ENCODE peak calls at places on chromosome 1, in eight cellular contexts. One of them, this sample, is unnamed.
A peak's percentile ranks its signal among the peaks of the same experiment; 100 is the strongest.

GRCh38 chr1:27397106-27397505 is 4.7 kb downstream of the GPR3 start:
- DNase-seq in cardiac fibroblast: no peak
- DNase-seq in glutamatergic neuron: no peak
- DNase-seq in GM23338: peak; percentile 48
- DNase-seq in CD4-positive, alpha-beta T cell: no peak
- DNase-seq in type B pancreatic cell: no peak
- DNase-seq in colonic mucosa: no peak
- DNase-seq in adrenal gland: no peak
- DNase-seq in this sample: no peak

GRCh38 chr1:78006491-78006890 is 1.8 kb downstream of the DNAJB4 start:
- DNase-seq in CD4-positive, alpha-beta T cell: no peak
- DNase-seq in glutamatergic neuron: no peak
- DNase-seq in cardiac fibroblast: no peak
- DNase-seq in colonic mucosa: no peak
- DNase-seq in adrenal gland: no peak
- DNase-seq in GM23338: no peak
- DNase-seq in type B pancreatic cell: no peak
- DNase-seq in this sample: no peak

GRCh38 chr1:83113686-83114085 is 885.2 kb downstream of the TTLL7 start:
- DNase-seq in glutamatergic neuron: no peak
- DNase-seq in cardiac fibroblast: no peak
- DNase-seq in colonic mucosa: no peak
- DNase-seq in adrenal gland: peak; percentile 5
- DNase-seq in CD4-positive, alpha-beta T cell: no peak
- DNase-seq in GM23338: no peak
- DNase-seq in type B pancreatic cell: no peak
- DNase-seq in this sample: no peak

GRCh38 chr1:195415584-195415983 is 1192.7 kb downstream of the KCNT2 start:
- DNase-seq in colonic mucosa: no peak
- DNase-seq in GM23338: no peak
- DNase-seq in glutamatergic neuron: no peak
- DNase-seq in adrenal gland: no peak
- DNase-seq in cardiac fibroblast: no peak
- DNase-seq in type B pancreatic cell: no peak
- DNase-seq in CD4-positive, alpha-beta T cell: no peak
- DNase-seq in this sample: no peak

GRCh38 chr1:184116287-184116686 is 64.8 kb downstream of the TSEN15 start:
- DNase-seq in glutamatergic neuron: no peak
- DNase-seq in type B pancreatic cell: no peak
- DNase-seq in CD4-positive, alpha-beta T cell: no peak
- DNase-seq in colonic mucosa: no peak
- DNase-seq in cardiac fibroblast: no peak
- DNase-seq in GM23338: no peak
- DNase-seq in adrenal gland: peak; percentile 7
- DNase-seq in this sample: no peak

GRCh38 chr1:10651793-10652192 is 144.7 kb downstream of the CASZ1 start:
- DNase-seq in cardiac fibroblast: no peak
- DNase-seq in colonic mucosa: peak; percentile 44
- DNase-seq in glutamatergic neuron: no peak
- DNase-seq in type B pancreatic cell: no peak
- DNase-seq in CD4-positive, alpha-beta T cell: no peak
- DNase-seq in adrenal gland: no peak
- DNase-seq in GM23338: peak; percentile 66
- DNase-seq in this sample: no peak

GRCh38 chr1:206030714-206031113 is 7.0 kb upstream of the CTSE start:
- DNase-seq in glutamatergic neuron: peak; percentile 68
- DNase-seq in GM23338: peak; percentile 87
- DNase-seq in type B pancreatic cell: no peak
- DNase-seq in adrenal gland: peak; percentile 76
- DNase-seq in colonic mucosa: peak; percentile 74
- DNase-seq in cardiac fibroblast: peak; percentile 69
- DNase-seq in CD4-positive, alpha-beta T cell: peak; percentile 49
- DNase-seq in this sample: peak; percentile 41

GRCh38 chr1:198156745-198157240 is at the start of gene NEK7:
- DNase-seq in adrenal gland: peak; percentile 85
- DNase-seq in colonic mucosa: peak; percentile 90
- DNase-seq in cardiac fibroblast: peak; percentile 86
- DNase-seq in glutamatergic neuron: peak; percentile 85
- DNase-seq in CD4-positive, alpha-beta T cell: peak; percentile 46
- DNase-seq in type B pancreatic cell: peak; percentile 83
- DNase-seq in GM23338: peak; percentile 76
- DNase-seq in this sample: peak; percentile 51

GRCh38 chr1:223853275-223853674 is 7.5 kb upstream of the TP53BP2 start:
- DNase-seq in adrenal gland: no peak
- DNase-seq in cardiac fibroblast: no peak
- DNase-seq in GM23338: no peak
- DNase-seq in glutamatergic neuron: no peak
- DNase-seq in type B pancreatic cell: no peak
- DNase-seq in CD4-positive, alpha-beta T cell: no peak
- DNase-seq in colonic mucosa: no peak
- DNase-seq in this sample: no peak

GRCh38 chr1:54798769-54799641 is 2.1 kb downstream of the TTC22 start:
- DNase-seq in glutamatergic neuron: peak; percentile 11
- DNase-seq in GM23338: no peak
- DNase-seq in type B pancreatic cell: no peak
- DNase-seq in adrenal gland: no peak
- DNase-seq in cardiac fibroblast: peak; percentile 63
- DNase-seq in CD4-positive, alpha-beta T cell: no peak
- DNase-seq in colonic mucosa: peak; percentile 73
- DNase-seq in this sample: no peak

GRCh38 chr1:191831572-191831971 is 326.7 kb upstream of the RGS18 start:
- DNase-seq in cardiac fibroblast: no peak
- DNase-seq in colonic mucosa: no peak
- DNase-seq in adrenal gland: no peak
- DNase-seq in GM23338: peak; percentile 59
- DNase-seq in type B pancreatic cell: no peak
- DNase-seq in CD4-positive, alpha-beta T cell: no peak
- DNase-seq in glutamatergic neuron: no peak
- DNase-seq in this sample: no peak

GRCh38 chr1:46539968-46540367 is 11.5 kb downstream of the KNCN start:
- DNase-seq in CD4-positive, alpha-beta T cell: no peak
- DNase-seq in cardiac fibroblast: peak; percentile 85
- DNase-seq in type B pancreatic cell: no peak
- DNase-seq in glutamatergic neuron: no peak
- DNase-seq in GM23338: no peak
- DNase-seq in colonic mucosa: no peak
- DNase-seq in adrenal gland: peak; percentile 40
- DNase-seq in this sample: no peak

GRCh38 chr1:50978852-50979781 is 9.1 kb downstream of the CDKN2C start:
- DNase-seq in CD4-positive, alpha-beta T cell: no peak
- DNase-seq in adrenal gland: peak; percentile 31
- DNase-seq in glutamatergic neuron: no peak
- DNase-seq in colonic mucosa: peak; percentile 46
- DNase-seq in cardiac fibroblast: peak; percentile 58
- DNase-seq in type B pancreatic cell: no peak
- DNase-seq in GM23338: no peak
- DNase-seq in this sample: no peak

GRCh38 chr1:226634611-226635246 is 86.2 kb downstream of the STUM start:
- DNase-seq in GM23338: no peak
- DNase-seq in CD4-positive, alpha-beta T cell: no peak
- DNase-seq in cardiac fibroblast: no peak
- DNase-seq in colonic mucosa: no peak
- DNase-seq in glutamatergic neuron: no peak
- DNase-seq in adrenal gland: no peak
- DNase-seq in type B pancreatic cell: no peak
- DNase-seq in this sample: no peak

GRCh38 chr1:70143052-70143659 is 62.2 kb downstream of the LRRC40 start:
- DNase-seq in CD4-positive, alpha-beta T cell: no peak
- DNase-seq in cardiac fibroblast: peak; percentile 72
- DNase-seq in colonic mucosa: no peak
- DNase-seq in type B pancreatic cell: no peak
- DNase-seq in adrenal gland: no peak
- DNase-seq in GM23338: peak; percentile 30
- DNase-seq in glutamatergic neuron: no peak
- DNase-seq in this sample: no peak

GRCh38 chr1:8419172-8419571 is 101.3 kb downstream of the SLC45A1 start:
- DNase-seq in GM23338: no peak
- DNase-seq in cardiac fibroblast: peak; percentile 46
- DNase-seq in glutamatergic neuron: no peak
- DNase-seq in type B pancreatic cell: no peak
- DNase-seq in colonic mucosa: no peak
- DNase-seq in adrenal gland: no peak
- DNase-seq in CD4-positive, alpha-beta T cell: no peak
- DNase-seq in this sample: no peak

GRCh38 chr1:210683403-210684047 is 354.8 kb downstream of the HHAT start:
- DNase-seq in adrenal gland: no peak
- DNase-seq in glutamatergic neuron: no peak
- DNase-seq in type B pancreatic cell: peak; percentile 36
- DNase-seq in cardiac fibroblast: no peak
- DNase-seq in CD4-positive, alpha-beta T cell: no peak
- DNase-seq in colonic mucosa: no peak
- DNase-seq in GM23338: no peak
- DNase-seq in this sample: no peak

GRCh38 chr1:205013683-205014367 is 29.2 kb upstream of the CNTN2 start:
- DNase-seq in GM23338: peak; percentile 11
- DNase-seq in CD4-positive, alpha-beta T cell: no peak
- DNase-seq in glutamatergic neuron: no peak
- DNase-seq in cardiac fibroblast: peak; percentile 5
- DNase-seq in adrenal gland: peak; percentile 39
- DNase-seq in colonic mucosa: no peak
- DNase-seq in type B pancreatic cell: no peak
- DNase-seq in this sample: no peak

GRCh38 chr1:215082532-215083407 is at the start of gene KCNK2:
- DNase-seq in type B pancreatic cell: peak; percentile 70
- DNase-seq in CD4-positive, alpha-beta T cell: no peak
- DNase-seq in colonic mucosa: no peak
- DNase-seq in GM23338: peak; percentile 75
- DNase-seq in glutamatergic neuron: peak; percentile 64
- DNase-seq in adrenal gland: peak; percentile 45
- DNase-seq in cardiac fibroblast: peak; percentile 13
- DNase-seq in this sample: no peak

GRCh38 chr1:217027403-217028080 is 304.3 kb upstream of the ESRRG start:
- DNase-seq in type B pancreatic cell: no peak
- DNase-seq in glutamatergic neuron: no peak
- DNase-seq in CD4-positive, alpha-beta T cell: no peak
- DNase-seq in colonic mucosa: no peak
- DNase-seq in adrenal gland: no peak
- DNase-seq in GM23338: no peak
- DNase-seq in cardiac fibroblast: no peak
- DNase-seq in this sample: no peak

GRCh38 chr1:192557841-192558595 is 17.6 kb upstream of the RGS1 start:
- DNase-seq in glutamatergic neuron: no peak
- DNase-seq in colonic mucosa: no peak
- DNase-seq in cardiac fibroblast: peak; percentile 59
- DNase-seq in CD4-positive, alpha-beta T cell: no peak
- DNase-seq in GM23338: no peak
- DNase-seq in adrenal gland: no peak
- DNase-seq in type B pancreatic cell: no peak
- DNase-seq in this sample: no peak

GRCh38 chr1:1374861-1375662 is at the start of gene AURKAIP1:
- DNase-seq in GM23338: peak; percentile 100
- DNase-seq in glutamatergic neuron: peak; percentile 97
- DNase-seq in CD4-positive, alpha-beta T cell: peak; percentile 90
- DNase-seq in colonic mucosa: peak; percentile 98
- DNase-seq in cardiac fibroblast: peak; percentile 100
- DNase-seq in adrenal gland: peak; percentile 99
- DNase-seq in type B pancreatic cell: peak; percentile 98
- DNase-seq in this sample: peak; percentile 91

GRCh38 chr1:202656057-202656456 is 54.2 kb downstream of the SYT2 start:
- DNase-seq in cardiac fibroblast: peak; percentile 8
- DNase-seq in colonic mucosa: no peak
- DNase-seq in adrenal gland: no peak
- DNase-seq in glutamatergic neuron: peak; percentile 75
- DNase-seq in GM23338: peak; percentile 81
- DNase-seq in CD4-positive, alpha-beta T cell: no peak
- DNase-seq in type B pancreatic cell: no peak
- DNase-seq in this sample: no peak
- TF ChIP-seq CTCF in cardiac fibroblast: peak; percentile 7
- TF ChIP-seq CTCF in colonic mucosa: no peak
- TF ChIP-seq CTCF in adrenal gland: no peak
- TF ChIP-seq CTCF in glutamatergic neuron: peak; percentile 42
- TF ChIP-seq CTCF in GM23338: peak; percentile 79
- TF ChIP-seq CTCF in CD4-positive, alpha-beta T cell: no peak
- TF ChIP-seq CTCF in type B pancreatic cell: peak; percentile 69
- TF ChIP-seq CTCF in this sample: no peak

DNA sequence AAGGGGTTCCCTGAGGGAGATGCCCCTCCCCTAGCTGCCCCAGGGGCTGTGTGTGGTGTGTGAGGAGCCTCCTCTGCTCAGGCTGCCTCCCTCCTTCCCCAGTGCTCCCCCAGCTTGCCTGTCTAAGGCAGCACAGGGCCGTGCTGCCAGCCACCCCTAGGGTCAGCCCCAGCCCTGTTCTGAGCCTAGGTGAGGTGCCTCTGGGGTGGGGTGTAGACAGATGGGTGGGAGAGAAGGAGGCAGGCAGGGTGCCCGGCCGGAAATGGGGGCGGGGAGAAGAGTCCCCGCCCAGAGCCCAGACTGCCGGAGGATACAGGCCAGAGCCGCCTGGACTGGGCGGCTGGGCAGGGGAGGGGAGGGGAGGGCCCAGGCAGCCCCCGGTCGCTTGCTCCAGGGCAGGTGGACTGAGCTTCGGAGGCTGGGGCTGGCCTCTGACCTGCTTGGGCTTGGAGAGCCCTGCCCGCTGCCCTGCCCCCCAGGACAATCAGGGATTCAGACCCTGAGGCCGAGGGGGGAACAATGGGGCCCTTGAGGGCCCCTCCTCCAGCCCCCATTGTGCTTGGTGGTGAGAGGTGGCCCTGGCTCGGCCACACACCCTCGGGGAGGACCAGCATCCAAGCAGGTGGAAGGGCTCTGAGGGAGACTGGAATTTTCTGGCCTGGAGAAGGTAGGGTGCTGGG is at the start of gene GJC2:
- DNase-seq in glutamatergic neuron: peak; percentile 26
- DNase-seq in cardiac fibroblast: peak; percentile 26
- DNase-seq in CD4-positive, alpha-beta T cell: no peak
- DNase-seq in type B pancreatic cell: no peak
- DNase-seq in GM23338: peak; percentile 41
- DNase-seq in colonic mucosa: no peak
- DNase-seq in adrenal gland: no peak
- DNase-seq in this sample: peak; percentile 22
- TF ChIP-seq CTCF in glutamatergic neuron: no peak
- TF ChIP-seq CTCF in cardiac fibroblast: no peak
- TF ChIP-seq CTCF in CD4-positive, alpha-beta T cell: no peak
- TF ChIP-seq CTCF in type B pancreatic cell: no peak
- TF ChIP-seq CTCF in GM23338: no peak
- TF ChIP-seq CTCF in colonic mucosa: no peak
- TF ChIP-seq CTCF in adrenal gland: no peak
- TF ChIP-seq CTCF in this sample: no peak

DNA sequence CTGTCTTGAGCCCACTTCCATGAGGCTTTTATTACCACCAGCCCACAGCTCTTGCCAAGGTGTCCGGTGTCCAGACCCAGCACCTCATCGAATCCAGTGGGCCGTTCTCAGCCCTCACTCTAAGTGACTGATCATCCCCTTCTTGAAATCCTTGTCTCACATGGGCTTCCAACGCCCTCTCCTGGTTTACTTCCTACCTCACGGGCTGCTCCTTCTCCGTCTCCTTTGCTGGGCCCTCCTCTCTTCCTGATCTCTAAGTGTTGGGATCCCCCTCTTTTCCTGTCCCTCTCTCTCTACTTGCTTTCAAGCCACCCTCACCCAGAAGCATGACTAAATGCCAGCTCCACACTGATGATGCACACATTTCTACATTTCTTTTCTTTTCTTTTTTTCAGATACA is 9.0 kb upstream of the RHBG start:
- DNase-seq in CD4-positive, alpha-beta T cell: no peak
- DNase-seq in adrenal gland: peak; percentile 30
- DNase-seq in colonic mucosa: no peak
- DNase-seq in GM23338: peak; percentile 86
- DNase-seq in cardiac fibroblast: peak; percentile 60
- DNase-seq in glutamatergic neuron: no peak
- DNase-seq in type B pancreatic cell: no peak
- DNase-seq in this sample: no peak
- TF ChIP-seq CTCF in CD4-positive, alpha-beta T cell: no peak
- TF ChIP-seq CTCF in adrenal gland: no peak
- TF ChIP-seq CTCF in colonic mucosa: no peak
- TF ChIP-seq CTCF in GM23338: peak; percentile 89
- TF ChIP-seq CTCF in cardiac fibroblast: peak; percentile 60
- TF ChIP-seq CTCF in glutamatergic neuron: no peak
- TF ChIP-seq CTCF in type B pancreatic cell: peak; percentile 29
- TF ChIP-seq CTCF in this sample: no peak

GRCh38 chr1:178396789-178397188 is 100.0 kb downstream of the CLEC20A start:
- DNase-seq in glutamatergic neuron: no peak
- DNase-seq in adrenal gland: no peak
- DNase-seq in cardiac fibroblast: no peak
- DNase-seq in CD4-positive, alpha-beta T cell: no peak
- DNase-seq in GM23338: no peak
- DNase-seq in type B pancreatic cell: no peak
- DNase-seq in colonic mucosa: no peak
- DNase-seq in this sample: no peak
- TF ChIP-seq CTCF in glutamatergic neuron: peak; percentile 39
- TF ChIP-seq CTCF in adrenal gland: no peak
- TF ChIP-seq CTCF in cardiac fibroblast: peak; percentile 7
- TF ChIP-seq CTCF in CD4-positive, alpha-beta T cell: no peak
- TF ChIP-seq CTCF in GM23338: no peak
- TF ChIP-seq CTCF in type B pancreatic cell: peak; percentile 60
- TF ChIP-seq CTCF in colonic mucosa: no peak
- TF ChIP-seq CTCF in this sample: no peak